ENCODE peak calls at places on chromosomes 13 and 19, in ten cellular contexts. One of them, this sample, is unnamed.

GRCh38 chr19:5083547-5083965 is 114.6 kb downstream of the KDM4B start:
- DNase-seq in ureter: no peak
- DNase-seq in stimulated activated CD4-positive, alpha-beta T cell treated with anti-CD3 and anti-CD28 coated beads, Interleukin-2, amount 100 ng/mL, for 48 hours: no peak
- DNase-seq in HT1080: no peak
- DNase-seq in activated T-cell treated with anti-CD3 and anti-CD28 coated beads, Interleukin-2, amount 50 U/mL, for 72 hours: no peak
- DNase-seq in iPS-NIHi11: no peak
- DNase-seq in BE2C: no peak
- DNase-seq in AG10803: no peak
- DNase-seq in psoas muscle: peak
- DNase-seq in T1000: no peak
- DNase-seq in this sample: peak

GRCh38 chr19:2691951-2692350 is 10.5 kb downstream of the GNG7 start:
- DNase-seq in ureter: no peak
- DNase-seq in stimulated activated CD4-positive, alpha-beta T cell treated with anti-CD3 and anti-CD28 coated beads, Interleukin-2, amount 100 ng/mL, for 48 hours: no peak
- DNase-seq in HT1080: no peak
- DNase-seq in activated T-cell treated with anti-CD3 and anti-CD28 coated beads, Interleukin-2, amount 50 U/mL, for 72 hours: no peak
- DNase-seq in iPS-NIHi11: no peak
- DNase-seq in BE2C: no peak
- DNase-seq in AG10803: no peak
- DNase-seq in psoas muscle: no peak
- DNase-seq in T1000: no peak
- DNase-seq in this sample: no peak

GRCh38 chr19:29889702-29890101 is 52.3 kb upstream of the URI1 start:
- DNase-seq in ureter: no peak
- DNase-seq in stimulated activated CD4-positive, alpha-beta T cell treated with anti-CD3 and anti-CD28 coated beads, Interleukin-2, amount 100 ng/mL, for 48 hours: no peak
- DNase-seq in HT1080: no peak
- DNase-seq in activated T-cell treated with anti-CD3 and anti-CD28 coated beads, Interleukin-2, amount 50 U/mL, for 72 hours: no peak
- DNase-seq in iPS-NIHi11: no peak
- DNase-seq in BE2C: no peak
- DNase-seq in AG10803: no peak
- DNase-seq in psoas muscle: no peak
- DNase-seq in T1000: no peak
- DNase-seq in this sample: no peak

GRCh38 chr13:37097008-37097579 is 8.4 kb downstream of the CSNK1A1L start:
- DNase-seq in ureter: no peak
- DNase-seq in stimulated activated CD4-positive, alpha-beta T cell treated with anti-CD3 and anti-CD28 coated beads, Interleukin-2, amount 100 ng/mL, for 48 hours: no peak
- DNase-seq in HT1080: no peak
- DNase-seq in activated T-cell treated with anti-CD3 and anti-CD28 coated beads, Interleukin-2, amount 50 U/mL, for 72 hours: no peak
- DNase-seq in iPS-NIHi11: no peak
- DNase-seq in BE2C: no peak
- DNase-seq in AG10803: peak
- DNase-seq in psoas muscle: no peak
- DNase-seq in T1000: no peak
- DNase-seq in this sample: no peak

GRCh38 chr19:2573916-2574315 is 98.0 kb downstream of the GADD45B start:
- DNase-seq in ureter: no peak
- DNase-seq in stimulated activated CD4-positive, alpha-beta T cell treated with anti-CD3 and anti-CD28 coated beads, Interleukin-2, amount 100 ng/mL, for 48 hours: no peak
- DNase-seq in HT1080: no peak
- DNase-seq in activated T-cell treated with anti-CD3 and anti-CD28 coated beads, Interleukin-2, amount 50 U/mL, for 72 hours: no peak
- DNase-seq in iPS-NIHi11: no peak
- DNase-seq in BE2C: no peak
- DNase-seq in AG10803: no peak
- DNase-seq in psoas muscle: no peak
- DNase-seq in T1000: no peak
- DNase-seq in this sample: no peak

GRCh38 chr19:37334179-37335071 is 36.5 kb upstream of the ZNF527 start:
- DNase-seq in ureter: peak
- DNase-seq in stimulated activated CD4-positive, alpha-beta T cell treated with anti-CD3 and anti-CD28 coated beads, Interleukin-2, amount 100 ng/mL, for 48 hours: peak
- DNase-seq in HT1080: peak
- DNase-seq in activated T-cell treated with anti-CD3 and anti-CD28 coated beads, Interleukin-2, amount 50 U/mL, for 72 hours: peak
- DNase-seq in iPS-NIHi11: peak
- DNase-seq in BE2C: peak
- DNase-seq in AG10803: peak
- DNase-seq in psoas muscle: peak
- DNase-seq in T1000: peak
- DNase-seq in this sample: peak

GRCh38 chr19:35355851-35356460 is 2.3 kb upstream of the FFAR3 start:
- DNase-seq in ureter: no peak
- DNase-seq in stimulated activated CD4-positive, alpha-beta T cell treated with anti-CD3 and anti-CD28 coated beads, Interleukin-2, amount 100 ng/mL, for 48 hours: no peak
- DNase-seq in HT1080: no peak
- DNase-seq in activated T-cell treated with anti-CD3 and anti-CD28 coated beads, Interleukin-2, amount 50 U/mL, for 72 hours: no peak
- DNase-seq in iPS-NIHi11: no peak
- DNase-seq in BE2C: no peak
- DNase-seq in AG10803: no peak
- DNase-seq in psoas muscle: no peak
- DNase-seq in T1000: no peak
- DNase-seq in this sample: no peak

GRCh38 chr19:18346091-18346490 is 5.7 kb downstream of the PGPEP1 start:
- DNase-seq in ureter: no peak
- DNase-seq in stimulated activated CD4-positive, alpha-beta T cell treated with anti-CD3 and anti-CD28 coated beads, Interleukin-2, amount 100 ng/mL, for 48 hours: no peak
- DNase-seq in HT1080: no peak
- DNase-seq in activated T-cell treated with anti-CD3 and anti-CD28 coated beads, Interleukin-2, amount 50 U/mL, for 72 hours: no peak
- DNase-seq in iPS-NIHi11: peak
- DNase-seq in BE2C: no peak
- DNase-seq in AG10803: no peak
- DNase-seq in psoas muscle: no peak
- DNase-seq in T1000: no peak
- DNase-seq in this sample: no peak

GRCh38 chr13:93882086-93882651 is 597.3 kb downstream of the DCT start:
- DNase-seq in ureter: no peak
- DNase-seq in stimulated activated CD4-positive, alpha-beta T cell treated with anti-CD3 and anti-CD28 coated beads, Interleukin-2, amount 100 ng/mL, for 48 hours: no peak
- DNase-seq in HT1080: no peak
- DNase-seq in activated T-cell treated with anti-CD3 and anti-CD28 coated beads, Interleukin-2, amount 50 U/mL, for 72 hours: no peak
- DNase-seq in iPS-NIHi11: no peak
- DNase-seq in BE2C: no peak
- DNase-seq in AG10803: no peak
- DNase-seq in psoas muscle: no peak
- DNase-seq in T1000: no peak
- DNase-seq in this sample: no peak

GRCh38 chr19:35262101-35262761 is 6.5 kb upstream of the USF2 start:
- DNase-seq in ureter: peak
- DNase-seq in stimulated activated CD4-positive, alpha-beta T cell treated with anti-CD3 and anti-CD28 coated beads, Interleukin-2, amount 100 ng/mL, for 48 hours: no peak
- DNase-seq in HT1080: no peak
- DNase-seq in activated T-cell treated with anti-CD3 and anti-CD28 coated beads, Interleukin-2, amount 50 U/mL, for 72 hours: no peak
- DNase-seq in iPS-NIHi11: peak
- DNase-seq in BE2C: no peak
- DNase-seq in AG10803: no peak
- DNase-seq in psoas muscle: peak
- DNase-seq in T1000: no peak
- DNase-seq in this sample: peak

GRCh38 chr13:99949657-99950413 is 21.7 kb downstream of the ZIC5 start:
- DNase-seq in ureter: no peak
- DNase-seq in stimulated activated CD4-positive, alpha-beta T cell treated with anti-CD3 and anti-CD28 coated beads, Interleukin-2, amount 100 ng/mL, for 48 hours: no peak
- DNase-seq in HT1080: no peak
- DNase-seq in activated T-cell treated with anti-CD3 and anti-CD28 coated beads, Interleukin-2, amount 50 U/mL, for 72 hours: no peak
- DNase-seq in iPS-NIHi11: peak
- DNase-seq in BE2C: no peak
- DNase-seq in AG10803: no peak
- DNase-seq in psoas muscle: no peak
- DNase-seq in T1000: no peak
- DNase-seq in this sample: no peak

GRCh38 chr13:99606322-99607089 is 105.2 kb downstream of the TM9SF2 start:
- DNase-seq in ureter: peak
- DNase-seq in stimulated activated CD4-positive, alpha-beta T cell treated with anti-CD3 and anti-CD28 coated beads, Interleukin-2, amount 100 ng/mL, for 48 hours: peak
- DNase-seq in HT1080: peak
- DNase-seq in activated T-cell treated with anti-CD3 and anti-CD28 coated beads, Interleukin-2, amount 50 U/mL, for 72 hours: peak
- DNase-seq in iPS-NIHi11: peak
- DNase-seq in BE2C: peak
- DNase-seq in AG10803: peak
- DNase-seq in psoas muscle: peak
- DNase-seq in T1000: peak
- DNase-seq in this sample: peak

GRCh38 chr19:12139885-12140544 is at the start of gene ZNF20:
- DNase-seq in ureter: peak
- DNase-seq in stimulated activated CD4-positive, alpha-beta T cell treated with anti-CD3 and anti-CD28 coated beads, Interleukin-2, amount 100 ng/mL, for 48 hours: peak
- DNase-seq in HT1080: peak
- DNase-seq in activated T-cell treated with anti-CD3 and anti-CD28 coated beads, Interleukin-2, amount 50 U/mL, for 72 hours: peak
- DNase-seq in iPS-NIHi11: peak
- DNase-seq in BE2C: peak
- DNase-seq in AG10803: peak
- DNase-seq in psoas muscle: peak
- DNase-seq in T1000: peak
- DNase-seq in this sample: peak

GRCh38 chr19:42206871-42207755 is 10.4 kb downstream of the DEDD2 start:
- DNase-seq in ureter: no peak
- DNase-seq in stimulated activated CD4-positive, alpha-beta T cell treated with anti-CD3 and anti-CD28 coated beads, Interleukin-2, amount 100 ng/mL, for 48 hours: no peak
- DNase-seq in HT1080: peak
- DNase-seq in activated T-cell treated with anti-CD3 and anti-CD28 coated beads, Interleukin-2, amount 50 U/mL, for 72 hours: no peak
- DNase-seq in iPS-NIHi11: no peak
- DNase-seq in BE2C: no peak
- DNase-seq in AG10803: peak
- DNase-seq in psoas muscle: no peak
- DNase-seq in T1000: peak
- DNase-seq in this sample: no peak

GRCh38 chr19:12034610-12035009 is 869 bp downstream of the ZNF433 start:
- DNase-seq in ureter: no peak
- DNase-seq in stimulated activated CD4-positive, alpha-beta T cell treated with anti-CD3 and anti-CD28 coated beads, Interleukin-2, amount 100 ng/mL, for 48 hours: no peak
- DNase-seq in HT1080: no peak
- DNase-seq in activated T-cell treated with anti-CD3 and anti-CD28 coated beads, Interleukin-2, amount 50 U/mL, for 72 hours: no peak
- DNase-seq in iPS-NIHi11: peak
- DNase-seq in BE2C: no peak
- DNase-seq in AG10803: no peak
- DNase-seq in psoas muscle: no peak
- DNase-seq in T1000: no peak
- DNase-seq in this sample: no peak

GRCh38 chr19:10478903-10479384 is 24.2 kb downstream of the KEAP1 start:
- DNase-seq in ureter: peak
- DNase-seq in stimulated activated CD4-positive, alpha-beta T cell treated with anti-CD3 and anti-CD28 coated beads, Interleukin-2, amount 100 ng/mL, for 48 hours: peak
- DNase-seq in HT1080: peak
- DNase-seq in activated T-cell treated with anti-CD3 and anti-CD28 coated beads, Interleukin-2, amount 50 U/mL, for 72 hours: peak
- DNase-seq in iPS-NIHi11: peak
- DNase-seq in BE2C: peak
- DNase-seq in AG10803: peak
- DNase-seq in psoas muscle: peak
- DNase-seq in T1000: peak
- DNase-seq in this sample: peak

GRCh38 chr13:45833663-45834062 is 17.9 kb downstream of the SIAH3 start:
- DNase-seq in ureter: peak
- DNase-seq in stimulated activated CD4-positive, alpha-beta T cell treated with anti-CD3 and anti-CD28 coated beads, Interleukin-2, amount 100 ng/mL, for 48 hours: no peak
- DNase-seq in HT1080: peak
- DNase-seq in activated T-cell treated with anti-CD3 and anti-CD28 coated beads, Interleukin-2, amount 50 U/mL, for 72 hours: no peak
- DNase-seq in iPS-NIHi11: peak
- DNase-seq in BE2C: no peak
- DNase-seq in AG10803: peak
- DNase-seq in psoas muscle: peak
- DNase-seq in T1000: no peak
- DNase-seq in this sample: no peak

GRCh38 chr19:55418185-55418584 is 10.6 kb upstream of the UBE2S start:
- DNase-seq in ureter: peak
- DNase-seq in stimulated activated CD4-positive, alpha-beta T cell treated with anti-CD3 and anti-CD28 coated beads, Interleukin-2, amount 100 ng/mL, for 48 hours: peak
- DNase-seq in HT1080: peak
- DNase-seq in activated T-cell treated with anti-CD3 and anti-CD28 coated beads, Interleukin-2, amount 50 U/mL, for 72 hours: peak
- DNase-seq in iPS-NIHi11: peak
- DNase-seq in BE2C: peak
- DNase-seq in AG10803: peak
- DNase-seq in psoas muscle: no peak
- DNase-seq in T1000: peak
- DNase-seq in this sample: no peak

GRCh38 chr13:21478881-21479808 is 20.0 kb upstream of the ZDHHC20 start:
- DNase-seq in ureter: peak
- DNase-seq in stimulated activated CD4-positive, alpha-beta T cell treated with anti-CD3 and anti-CD28 coated beads, Interleukin-2, amount 100 ng/mL, for 48 hours: peak
- DNase-seq in HT1080: peak
- DNase-seq in activated T-cell treated with anti-CD3 and anti-CD28 coated beads, Interleukin-2, amount 50 U/mL, for 72 hours: peak
- DNase-seq in iPS-NIHi11: peak
- DNase-seq in BE2C: peak
- DNase-seq in AG10803: peak
- DNase-seq in psoas muscle: no peak
- DNase-seq in T1000: peak
- DNase-seq in this sample: no peak

GRCh38 chr19:6108721-6109633 is 1.3 kb downstream of the RFX2 start:
- DNase-seq in ureter: peak
- DNase-seq in stimulated activated CD4-positive, alpha-beta T cell treated with anti-CD3 and anti-CD28 coated beads, Interleukin-2, amount 100 ng/mL, for 48 hours: peak
- DNase-seq in HT1080: no peak
- DNase-seq in activated T-cell treated with anti-CD3 and anti-CD28 coated beads, Interleukin-2, amount 50 U/mL, for 72 hours: peak
- DNase-seq in iPS-NIHi11: peak
- DNase-seq in BE2C: peak
- DNase-seq in AG10803: peak
- DNase-seq in psoas muscle: peak
- DNase-seq in T1000: no peak
- DNase-seq in this sample: peak

GRCh38 chr19:12202250-12202649 is 39.4 kb downstream of the ZNF136 start:
- DNase-seq in ureter: no peak
- DNase-seq in stimulated activated CD4-positive, alpha-beta T cell treated with anti-CD3 and anti-CD28 coated beads, Interleukin-2, amount 100 ng/mL, for 48 hours: peak
- DNase-seq in HT1080: no peak
- DNase-seq in activated T-cell treated with anti-CD3 and anti-CD28 coated beads, Interleukin-2, amount 50 U/mL, for 72 hours: peak
- DNase-seq in iPS-NIHi11: peak
- DNase-seq in BE2C: no peak
- DNase-seq in AG10803: no peak
- DNase-seq in psoas muscle: no peak
- DNase-seq in T1000: no peak
- DNase-seq in this sample: no peak

GRCh38 chr19:4523306-4524110 is 5.2 kb upstream of the PLIN4 start:
- DNase-seq in ureter: no peak
- DNase-seq in stimulated activated CD4-positive, alpha-beta T cell treated with anti-CD3 and anti-CD28 coated beads, Interleukin-2, amount 100 ng/mL, for 48 hours: peak
- DNase-seq in HT1080: no peak
- DNase-seq in activated T-cell treated with anti-CD3 and anti-CD28 coated beads, Interleukin-2, amount 50 U/mL, for 72 hours: peak
- DNase-seq in iPS-NIHi11: peak
- DNase-seq in BE2C: peak
- DNase-seq in AG10803: peak
- DNase-seq in psoas muscle: peak
- DNase-seq in T1000: no peak
- DNase-seq in this sample: no peak

GRCh38 chr19:7492142-7493055 is 3.6 kb upstream of the PEX11G start:
- DNase-seq in ureter: no peak
- DNase-seq in stimulated activated CD4-positive, alpha-beta T cell treated with anti-CD3 and anti-CD28 coated beads, Interleukin-2, amount 100 ng/mL, for 48 hours: peak
- DNase-seq in HT1080: peak
- DNase-seq in activated T-cell treated with anti-CD3 and anti-CD28 coated beads, Interleukin-2, amount 50 U/mL, for 72 hours: peak
- DNase-seq in iPS-NIHi11: no peak
- DNase-seq in BE2C: no peak
- DNase-seq in AG10803: peak
- DNase-seq in psoas muscle: no peak
- DNase-seq in T1000: no peak
- DNase-seq in this sample: no peak

GRCh38 chr13:97030705-97031452 is 36.6 kb upstream of the OXGR1 start:
- DNase-seq in ureter: no peak
- DNase-seq in stimulated activated CD4-positive, alpha-beta T cell treated with anti-CD3 and anti-CD28 coated beads, Interleukin-2, amount 100 ng/mL, for 48 hours: no peak
- DNase-seq in HT1080: peak
- DNase-seq in activated T-cell treated with anti-CD3 and anti-CD28 coated beads, Interleukin-2, amount 50 U/mL, for 72 hours: no peak
- DNase-seq in iPS-NIHi11: peak
- DNase-seq in BE2C: peak
- DNase-seq in AG10803: peak
- DNase-seq in psoas muscle: no peak
- DNase-seq in T1000: no peak
- DNase-seq in this sample: no peak

GRCh38 chr13:110689711-110690110 is 16.2 kb downstream of the CARS2 start:
- DNase-seq in ureter: no peak
- DNase-seq in stimulated activated CD4-positive, alpha-beta T cell treated with anti-CD3 and anti-CD28 coated beads, Interleukin-2, amount 100 ng/mL, for 48 hours: no peak
- DNase-seq in HT1080: no peak
- DNase-seq in activated T-cell treated with anti-CD3 and anti-CD28 coated beads, Interleukin-2, amount 50 U/mL, for 72 hours: no peak
- DNase-seq in iPS-NIHi11: no peak
- DNase-seq in BE2C: no peak
- DNase-seq in AG10803: no peak
- DNase-seq in psoas muscle: no peak
- DNase-seq in T1000: no peak
- DNase-seq in this sample: no peak

GRCh38 chr13:67283602-67284001 is 53.5 kb upstream of the PCDH9 start:
- DNase-seq in ureter: no peak
- DNase-seq in stimulated activated CD4-positive, alpha-beta T cell treated with anti-CD3 and anti-CD28 coated beads, Interleukin-2, amount 100 ng/mL, for 48 hours: no peak
- DNase-seq in HT1080: peak
- DNase-seq in activated T-cell treated with anti-CD3 and anti-CD28 coated beads, Interleukin-2, amount 50 U/mL, for 72 hours: no peak
- DNase-seq in iPS-NIHi11: no peak
- DNase-seq in BE2C: no peak
- DNase-seq in AG10803: no peak
- DNase-seq in psoas muscle: no peak
- DNase-seq in T1000: no peak
- DNase-seq in this sample: no peak

GRCh38 chr13:70856706-70857105 is 748.5 kb upstream of the KLHL1 start:
- DNase-seq in ureter: no peak
- DNase-seq in stimulated activated CD4-positive, alpha-beta T cell treated with anti-CD3 and anti-CD28 coated beads, Interleukin-2, amount 100 ng/mL, for 48 hours: no peak
- DNase-seq in HT1080: peak
- DNase-seq in activated T-cell treated with anti-CD3 and anti-CD28 coated beads, Interleukin-2, amount 50 U/mL, for 72 hours: no peak
- DNase-seq in iPS-NIHi11: no peak
- DNase-seq in BE2C: no peak
- DNase-seq in AG10803: no peak
- DNase-seq in psoas muscle: no peak
- DNase-seq in T1000: no peak
- DNase-seq in this sample: no peak

This sample was measured in right atrium auricular region.